ENCODE peak calls at places on chromosomes 1 and 21, in nine cellular contexts. J is lung, M is A549, Y is ovary, N is HFFc6, R is pancreas, B is prostate gland, Z is GM20000, W is endothelial cell. D is an unnamed sample.

GRCh38 chr1:168121314-168122029 is 15.3 kb downstream of the GPR161 start:
- DNase-seq in J (no peak), M (no peak), Y (peak; percentile 92), N (no peak), R (peak; percentile 65), B (no peak), Z (no peak), W (no peak), D (no peak)

GRCh38 chr1:59366352-59366751 is 69.5 kb downstream of the FGGY start:
- DNase-seq in J (no peak), M (no peak), Y (no peak), N (no peak), R (no peak), B (no peak), Z (no peak), W (no peak), D (no peak)

GRCh38 chr1:240122639-240123604 is 31.2 kb downstream of the FMN2 start:
- DNase-seq in J (peak; percentile 48), M (no peak), Y (no peak), N (no peak), R (peak; percentile 37), B (no peak), Z (no peak), W (no peak), D (peak; percentile 31)

GRCh38 chr21:42798106-42798505 is 81.2 kb downstream of the WDR4 start:
- DNase-seq in J (no peak), M (no peak), Y (no peak), N (no peak), R (no peak), B (no peak), Z (no peak), W (no peak), D (no peak)

GRCh38 chr1:85992756-85993155 is 163.8 kb downstream of the COL24A1 start:
- DNase-seq in J (no peak), M (no peak), Y (no peak), N (peak; percentile 43), R (no peak), B (no peak), Z (peak; percentile 11), W (no peak), D (no peak)

GRCh38 chr1:54081306-54082270 is 28.2 kb downstream of the TCEANC2 start:
- DNase-seq in J (peak; percentile 81), M (peak; percentile 50), Y (peak; percentile 33), N (peak; percentile 56), R (peak; percentile 79), B (peak; percentile 80), Z (peak; percentile 67), W (peak; percentile 79), D (peak; percentile 78)

GRCh38 chr1:203467550-203467921 is 8.1 kb upstream of the PRELP start:
- DNase-seq in J (no peak), M (no peak), Y (peak; percentile 84), N (no peak), R (no peak), B (no peak), Z (no peak), W (no peak), D (no peak)

GRCh38 chr1:7691557-7691956 is 79.5 kb upstream of the VAMP3 start:
- DNase-seq in J (no peak), M (no peak), Y (no peak), N (no peak), R (no peak), B (no peak), Z (no peak), W (no peak), D (no peak)

GRCh38 chr1:240888039-240888786 is 276.3 kb upstream of the GREM2 start:
- DNase-seq in J (peak; percentile 35), M (peak; percentile 28), Y (no peak), N (no peak), R (peak; percentile 55), B (no peak), Z (peak; percentile 43), W (peak; percentile 48), D (peak; percentile 69)

GRCh38 chr1:923131-923990 is at the start of gene SAMD11:
- DNase-seq in J (peak; percentile 75), M (no peak), Y (peak; percentile 84), N (peak; percentile 74), R (peak; percentile 77), B (peak; percentile 73), Z (no peak), W (peak; percentile 65), D (peak; percentile 94)

GRCh38 chr1:33111965-33112364 is 31.0 kb downstream of the AZIN2 start:
- DNase-seq in J (no peak), M (no peak), Y (no peak), N (peak; percentile 37), R (no peak), B (no peak), Z (no peak), W (no peak), D (no peak)

GRCh38 chr1:8364528-8365442 is 46.9 kb downstream of the SLC45A1 start:
- DNase-seq in J (peak; percentile 63), M (no peak), Y (no peak), N (no peak), R (no peak), B (peak; percentile 85), Z (no peak), W (no peak), D (no peak)

GRCh38 chr1:205675247-205675646 is 5.1 kb downstream of the SLC45A3 start:
- DNase-seq in J (no peak), M (no peak), Y (no peak), N (no peak), R (no peak), B (no peak), Z (no peak), W (no peak), D (no peak)

GRCh38 chr1:160767417-160768294 is 28.3 kb upstream of the LY9 start:
- DNase-seq in J (no peak), M (no peak), Y (no peak), N (peak; percentile 9), R (no peak), B (no peak), Z (no peak), W (no peak), D (no peak)

GRCh38 chr1:235617808-235618207 is 31.8 kb downstream of the GNG4 start:
- DNase-seq in J (no peak), M (no peak), Y (no peak), N (peak; percentile 78), R (no peak), B (no peak), Z (no peak), W (no peak), D (no peak)

GRCh38 chr1:162970021-162970420 is 99.1 kb upstream of the RGS4 start:
- DNase-seq in J (no peak), M (no peak), Y (no peak), N (no peak), R (no peak), B (no peak), Z (no peak), W (no peak), D (no peak)

GRCh38 chr1:241045659-241046058 is 311.3 kb downstream of the RGS7 start:
- DNase-seq in J (no peak), M (no peak), Y (no peak), N (no peak), R (no peak), B (no peak), Z (no peak), W (no peak), D (no peak)

GRCh38 chr21:24375201-24375600 is 1232.1 kb downstream of the MRPL39 start:
- DNase-seq in J (no peak), M (no peak), Y (no peak), N (no peak), R (no peak), B (no peak), Z (no peak), W (peak; percentile 4), D (no peak)
- TF ChIP-seq CTCF in J (no peak), M (no peak), Y (no peak), N (no peak), R (no peak), B (no peak), Z (no peak), W (no peak), D (no peak)

DNA sequence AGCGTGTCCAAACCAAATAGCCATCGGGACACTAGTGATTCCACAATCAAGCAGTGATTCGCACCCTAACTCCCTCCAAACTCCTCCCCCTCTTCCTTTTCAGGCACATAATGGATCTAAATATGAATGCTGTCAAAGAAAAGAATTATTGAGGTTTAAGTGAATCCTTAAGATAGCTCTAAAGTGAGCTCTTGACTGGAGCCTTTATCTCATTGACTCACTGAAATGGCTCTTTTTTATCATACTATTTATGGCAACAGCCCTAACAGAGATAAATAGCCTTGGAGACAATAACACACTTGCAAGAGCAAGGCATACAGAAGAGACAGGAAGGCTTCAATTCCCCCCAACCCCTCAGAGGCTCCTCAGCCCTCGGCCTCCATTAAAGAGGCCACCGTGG is 143.3 kb downstream of the PLXNA2 start:
- DNase-seq in J (no peak), M (no peak), Y (no peak), N (peak; percentile 37), R (no peak), B (no peak), Z (no peak), W (no peak), D (no peak)
- TF ChIP-seq CTCF in J (no peak), M (no peak), Y (no peak), N (no peak), R (no peak), B (no peak), Z (no peak), W (no peak), D (no peak)

DNA sequence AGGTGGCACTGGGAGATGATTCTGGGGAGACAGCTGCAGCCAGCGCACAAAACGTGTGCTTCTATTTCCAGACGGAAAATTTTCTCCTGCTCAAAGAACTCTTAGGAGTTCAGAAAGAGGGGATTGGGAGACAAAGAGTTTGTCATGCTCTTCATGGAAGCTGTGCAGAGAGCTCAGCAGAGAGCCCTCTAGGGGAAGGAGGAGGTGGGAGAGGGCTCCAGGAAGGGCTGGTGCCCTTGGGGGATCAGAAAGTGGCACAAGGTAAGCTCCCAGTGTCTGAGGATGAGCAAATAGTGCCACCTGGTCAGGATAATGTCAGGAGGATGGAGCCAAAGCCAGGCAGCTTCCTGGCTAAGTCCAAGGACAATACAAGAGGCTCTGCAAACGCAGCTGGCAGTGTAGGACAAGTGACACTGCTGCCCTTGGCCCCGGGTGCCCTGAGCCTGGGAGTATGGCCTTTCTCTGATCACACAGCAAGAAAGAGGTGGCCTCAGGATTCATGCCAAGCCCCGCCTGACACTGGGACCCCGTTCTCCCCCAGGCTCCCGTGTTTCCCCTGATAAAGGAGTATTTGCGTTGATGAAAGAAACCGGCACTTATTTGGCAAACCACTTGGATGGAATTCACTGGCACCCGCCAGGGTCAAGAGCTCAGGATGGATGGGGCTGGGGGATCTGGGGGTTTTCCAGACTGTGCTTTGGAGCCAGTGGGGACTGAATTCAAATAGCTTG is 254.0 kb downstream of the PTPRU start:
- DNase-seq in J (no peak), M (no peak), Y (no peak), N (no peak), R (no peak), B (no peak), Z (no peak), W (no peak), D (no peak)
- TF ChIP-seq CTCF in J (no peak), M (no peak), Y (no peak), N (no peak), R (no peak), B (no peak), Z (no peak), W (no peak), D (no peak)

DNA sequence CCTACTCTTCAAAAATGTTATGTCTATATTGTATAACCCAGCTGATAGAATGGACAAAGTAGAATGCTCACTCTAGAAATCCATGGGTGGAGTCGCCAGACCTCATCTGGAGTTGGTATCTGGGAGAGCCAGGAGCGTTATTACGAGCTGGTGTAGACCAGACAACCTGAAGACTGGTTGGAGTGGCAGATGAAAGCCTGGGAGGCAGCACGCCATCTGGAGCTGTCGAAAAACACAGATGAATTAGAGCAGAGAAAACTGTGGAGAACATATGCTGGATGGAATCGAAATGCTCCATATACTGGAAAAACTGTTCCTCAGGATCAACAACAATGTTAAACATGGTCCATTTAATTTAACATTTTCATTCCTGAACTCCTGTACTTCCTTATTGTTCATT is 333.6 kb downstream of the KCTD3 start:
- DNase-seq in J (no peak), M (no peak), Y (no peak), N (no peak), R (no peak), B (no peak), Z (no peak), W (no peak), D (no peak)
- TF ChIP-seq CTCF in J (no peak), M (no peak), Y (no peak), N (no peak), R (no peak), B (no peak), Z (no peak), W (no peak), D (no peak)

D was measured in nephron progenitor cell.